ENCODE peak calls at places on chromosomes 13 and 19, in nine cellular contexts. W, H, F, T, C, J, A, X and R are unnamed samples.
A peak's percentile ranks its signal among the peaks of the same experiment; 100 is the strongest.

GRCh38 chr19:1445932-1446712 is 3.8 kb upstream of the APC2 start:
- DNase-seq in W (no peak), H (no peak), F (no peak), T (no peak), C (no peak), J (no peak), A (no peak), X (no peak), R (no peak)

GRCh38 chr13:78323848-78324247 is 279.5 kb downstream of the POU4F1 start:
- DNase-seq in W (no peak), H (no peak), F (peak; percentile 66), T (no peak), C (no peak), J (no peak), A (no peak), X (no peak), R (no peak)

GRCh38 chr13:79936368-79937136 is 404.4 kb downstream of the SPRY2 start:
- DNase-seq in W (no peak), H (no peak), F (peak; percentile 100), T (no peak), C (no peak), J (peak; percentile 58), A (peak; percentile 99), X (peak; percentile 100), R (no peak)

GRCh38 chr13:48561461-48562224 is 28.8 kb upstream of the RCBTB2 start:
- DNase-seq in W (no peak), H (no peak), F (no peak), T (no peak), C (no peak), J (no peak), A (no peak), X (no peak), R (no peak)

GRCh38 chr13:59094149-59094548 is 1069.6 kb downstream of the DIAPH3 start:
- DNase-seq in W (no peak), H (no peak), F (peak; percentile 61), T (no peak), C (no peak), J (no peak), A (no peak), X (peak; percentile 2), R (no peak)

GRCh38 chr19:5133986-5134595 is 165.2 kb downstream of the KDM4B start:
- DNase-seq in W (no peak), H (no peak), F (no peak), T (no peak), C (no peak), J (no peak), A (no peak), X (no peak), R (no peak)

GRCh38 chr19:47663911-47664771 is 49.1 kb upstream of the EHD2 start:
- DNase-seq in W (peak; percentile 95), H (peak; percentile 41), F (no peak), T (no peak), C (no peak), J (no peak), A (peak; percentile 98), X (peak; percentile 99), R (peak; percentile 82)

GRCh38 chr19:15479391-15480345 is at the start of gene PGLYRP2:
- DNase-seq in W (no peak), H (no peak), F (no peak), T (no peak), C (no peak), J (no peak), A (peak; percentile 2), X (no peak), R (peak; percentile 79)

GRCh38 chr19:15640294-15640903 is at the start of gene CYP4F3:
- DNase-seq in W (no peak), H (no peak), F (no peak), T (no peak), C (no peak), J (peak; percentile 86), A (no peak), X (no peak), R (no peak)

GRCh38 chr19:4737955-4738580 is 14.4 kb upstream of the DPP9 start:
- DNase-seq in W (no peak), H (no peak), F (no peak), T (no peak), C (no peak), J (no peak), A (no peak), X (no peak), R (no peak)

GRCh38 chr13:33401238-33401637 is 115.7 kb upstream of the STARD13 start:
- DNase-seq in W (peak; percentile 81), H (no peak), F (peak; percentile 64), T (no peak), C (no peak), J (no peak), A (no peak), X (no peak), R (no peak)

GRCh38 chr13:68369739-68370138 is 1139.6 kb upstream of the PCDH9 start:
- DNase-seq in W (no peak), H (no peak), F (no peak), T (no peak), C (no peak), J (no peak), A (no peak), X (no peak), R (no peak)

GRCh38 chr13:78816154-78816553 is 157.2 kb upstream of the OBI1 start:
- DNase-seq in W (no peak), H (no peak), F (no peak), T (no peak), C (no peak), J (no peak), A (no peak), X (no peak), R (no peak)

GRCh38 chr19:6733338-6734095 is 3.9 kb downstream of the GPR108 start:
- DNase-seq in W (peak; percentile 50), H (no peak), F (no peak), T (no peak), C (no peak), J (no peak), A (no peak), X (no peak), R (no peak)

GRCh38 chr19:15252398-15253018 is 20.3 kb upstream of the EPHX3 start:
- DNase-seq in W (no peak), H (no peak), F (peak; percentile 22), T (no peak), C (no peak), J (no peak), A (peak; percentile 51), X (peak; percentile 45), R (no peak)

GRCh38 chr13:48580185-48580803 is 47.4 kb upstream of the RCBTB2 start:
- DNase-seq in W (peak; percentile 76), H (peak; percentile 95), F (peak; percentile 87), T (peak; percentile 20), C (peak; percentile 70), J (no peak), A (no peak), X (peak; percentile 56), R (no peak)

GRCh38 chr13:52847682-52848432 is 583 bp downstream of the PCDH8 start:
- DNase-seq in W (no peak), H (no peak), F (no peak), T (no peak), C (no peak), J (no peak), A (no peak), X (no peak), R (no peak)
- TF ChIP-seq CTCF in W (no peak), H (no peak), F (no peak), T (no peak), C (no peak), J (no peak), A (no peak), X (no peak), R (no peak)

GRCh38 chr19:31058676-31059075 is 290.6 kb downstream of the TSHZ3 start:
- DNase-seq in W (no peak), H (no peak), F (no peak), T (no peak), C (no peak), J (no peak), A (no peak), X (no peak), R (no peak)

GRCh38 chr19:31049431-31049830 is 299.8 kb downstream of the TSHZ3 start:
- DNase-seq in W (no peak), H (no peak), F (no peak), T (no peak), C (no peak), J (no peak), A (no peak), X (no peak), R (no peak)

GRCh38 chr19:31055454-31055853 is 293.8 kb downstream of the TSHZ3 start:
- DNase-seq in W (no peak), H (no peak), F (no peak), T (no peak), C (no peak), J (no peak), A (no peak), X (no peak), R (no peak)

DNA sequence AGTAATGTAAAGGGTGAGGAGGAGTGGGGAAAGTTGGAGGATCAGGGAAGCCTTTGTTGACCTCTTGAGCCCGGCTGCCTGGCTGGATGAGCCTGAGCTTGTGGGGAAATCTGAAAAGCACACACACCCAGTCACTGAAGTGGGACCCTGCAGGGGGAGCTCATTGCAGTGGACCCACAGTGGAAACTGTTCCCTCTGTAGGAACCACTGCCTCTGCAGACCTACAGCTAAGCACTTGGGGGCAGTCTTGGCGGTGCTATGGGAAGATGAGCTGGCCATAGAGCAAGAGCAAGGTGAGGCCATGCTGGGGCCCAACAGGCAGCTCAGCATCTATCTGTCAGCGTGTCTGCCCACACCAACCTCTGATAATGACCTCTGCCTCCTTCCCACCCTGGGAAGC is 294.8 kb downstream of the TSHZ3 start:
- DNase-seq in W (no peak), H (no peak), F (no peak), T (no peak), C (peak; percentile 9), J (no peak), A (peak; percentile 32), X (peak; percentile 83), R (no peak)
- TF ChIP-seq CTCF in W (no peak), H (no peak), F (no peak), T (no peak), C (no peak), J (peak; percentile 53), A (peak; percentile 83), X (peak; percentile 95), R (peak; percentile 80)

DNA sequence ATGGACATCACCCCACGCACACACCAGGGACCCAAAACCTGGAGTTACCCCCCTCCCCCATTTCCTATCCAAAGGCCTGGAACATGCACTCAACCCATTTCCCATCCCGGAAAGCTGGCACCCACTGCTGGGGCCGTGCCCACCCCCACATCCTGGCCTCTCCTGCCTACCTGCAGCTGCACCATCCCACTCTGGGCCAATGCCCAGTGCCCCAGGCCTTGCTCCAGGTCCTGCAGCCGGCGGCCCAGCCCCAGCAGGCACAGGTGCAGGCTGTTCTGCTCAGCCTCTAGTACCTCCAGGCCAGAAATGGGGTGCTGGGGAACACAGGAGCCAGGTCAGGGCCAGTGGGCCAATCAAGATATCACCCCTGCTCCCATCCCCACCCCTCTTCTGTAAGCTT is 1.7 kb downstream of the SYNE4 start:
- DNase-seq in W (no peak), H (no peak), F (no peak), T (no peak), C (no peak), J (no peak), A (no peak), X (no peak), R (no peak)
- TF ChIP-seq CTCF in W (no peak), H (no peak), F (no peak), T (no peak), C (no peak), J (no peak), A (no peak), X (no peak), R (no peak)

DNA sequence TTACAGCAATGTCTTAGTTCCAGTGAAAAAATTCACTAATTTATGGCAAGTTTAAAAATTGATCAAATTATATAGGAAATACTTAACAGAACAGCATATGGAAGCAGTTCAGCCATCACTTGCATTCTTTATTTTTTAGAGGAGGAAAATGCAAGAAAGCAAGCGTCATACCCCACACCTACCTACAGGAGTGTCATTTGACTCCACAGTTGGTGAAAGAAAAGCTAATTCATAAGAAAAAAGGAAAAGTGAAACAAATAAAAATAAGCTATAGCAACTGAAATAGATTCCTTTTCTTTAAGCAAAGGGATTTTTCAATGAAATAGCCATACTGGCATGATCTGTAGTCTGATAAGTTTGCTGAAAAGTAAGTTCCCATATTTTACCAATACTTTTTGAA is 111.0 kb downstream of the DOCK9 start:
- DNase-seq in W (no peak), H (no peak), F (no peak), T (no peak), C (no peak), J (no peak), A (no peak), X (no peak), R (no peak)
- TF ChIP-seq CTCF in W (no peak), H (no peak), F (no peak), T (no peak), C (no peak), J (no peak), A (no peak), X (no peak), R (peak; percentile 32)